ENCODE peak calls at places on chromosomes 7 and 10, in five cellular contexts. D, N, J, X and B are unnamed samples.

GRCh38 chr10:78148564-78148963 is 114.9 kb downstream of the RPS24 start:
- DNase-seq in D (no peak), N (no peak), J (no peak), X (no peak), B (no peak)

GRCh38 chr10:79133386-79133785 is 64.6 kb downstream of the ZMIZ1 start:
- DNase-seq in D (no peak), N (no peak), J (no peak), X (no peak), B (no peak)

GRCh38 chr7:28782362-28782761 is 175.8 kb downstream of the TRIL start:
- DNase-seq in D (no peak), N (no peak), J (no peak), X (no peak), B (no peak)

GRCh38 chr10:96851281-96851680 is 19.2 kb downstream of the LCOR start:
- DNase-seq in D (no peak), N (no peak), J (no peak), X (no peak), B (no peak)

GRCh38 chr10:121154846-121155245 is 303.7 kb downstream of the WDR11 start:
- DNase-seq in D (no peak), N (no peak), J (no peak), X (no peak), B (no peak)

GRCh38 chr7:1675673-1676549 is 5.8 kb downstream of the ELFN1 start:
- DNase-seq in D (no peak), N (no peak), J (no peak), X (no peak), B (no peak)

GRCh38 chr7:73312831-73313520 is 4.3 kb upstream of the NSUN5 start:
- DNase-seq in D (no peak), N (no peak), J (no peak), X (no peak), B (no peak)

GRCh38 chr7:19215421-19215820 is 70.2 kb upstream of the FERD3L start:
- DNase-seq in D (no peak), N (peak; percentile 5), J (peak; percentile 15), X (no peak), B (no peak)

GRCh38 chr10:28036587-28036986 is 37.7 kb upstream of the ODAD2 start:
- DNase-seq in D (no peak), N (peak; percentile 2), J (no peak), X (no peak), B (no peak)